ENCODE peak calls at places on chromosomes 13 and 19, in four cellular contexts. D, I, K and O are unnamed samples.

GRCh38 chr19:41192574-41193419 is at the start of gene CYP2S1:
- DNase-seq in D (peak), I (no peak), K (peak), O (peak)

GRCh38 chr13:74674701-74675100 is 540.5 kb upstream of the KLF12 start:
- DNase-seq in D (no peak), I (no peak), K (no peak), O (no peak)

GRCh38 chr13:110116072-110116487 is 190.9 kb downstream of the COL4A1 start:
- DNase-seq in D (peak), I (peak), K (peak), O (peak)

GRCh38 chr13:66581691-66582090 is 648.4 kb downstream of the PCDH9 start:
- DNase-seq in D (no peak), I (no peak), K (no peak), O (no peak)

GRCh38 chr19:53504903-53505302 is 33.0 kb upstream of the ZNF331 start:
- DNase-seq in D (no peak), I (no peak), K (no peak), O (no peak)

GRCh38 chr13:51935326-51936171 is 73.8 kb downstream of the CCDC70 start:
- DNase-seq in D (no peak), I (peak), K (peak), O (peak)

GRCh38 chr13:113736258-113736731 is 22.7 kb upstream of the TMEM255B start:
- DNase-seq in D (no peak), I (no peak), K (no peak), O (no peak)

GRCh38 chr13:71661921-71662320 is 205.1 kb downstream of the DACH1 start:
- DNase-seq in D (peak), I (no peak), K (no peak), O (no peak)

GRCh38 chr13:75326173-75327131 is 155.5 kb downstream of the TBC1D4 start:
- DNase-seq in D (peak), I (no peak), K (peak), O (peak)

GRCh38 chr13:76667551-76667950 is 218.7 kb downstream of the KCTD12 start:
- DNase-seq in D (peak), I (no peak), K (peak), O (peak)

GRCh38 chr19:34172661-34173144 is 399 bp downstream of the LSM14A start:
- DNase-seq in D (no peak), I (no peak), K (no peak), O (no peak)

GRCh38 chr19:17846146-17846545 is 1.6 kb downstream of the JAK3 start:
- DNase-seq in D (no peak), I (no peak), K (no peak), O (no peak)

GRCh38 chr13:41039746-41040145 is 20.6 kb upstream of the ELF1 start:
- DNase-seq in D (no peak), I (no peak), K (no peak), O (no peak)

GRCh38 chr13:30341815-30342570 is 34.6 kb upstream of the KATNAL1 start:
- DNase-seq in D (peak), I (no peak), K (peak), O (no peak)

GRCh38 chr13:21735621-21736401 is 64.9 kb downstream of the FGF9 start:
- DNase-seq in D (no peak), I (no peak), K (no peak), O (peak)

GRCh38 chr19:4371209-4371897 is 28.0 kb downstream of the MPND start:
- DNase-seq in D (no peak), I (no peak), K (no peak), O (no peak)

GRCh38 chr19:13132471-13133166 is 14.6 kb downstream of the NACC1 start:
- DNase-seq in D (peak), I (no peak), K (peak), O (no peak)

GRCh38 chr13:111006508-111007031 is 91.7 kb upstream of the ANKRD10 start:
- DNase-seq in D (peak), I (peak), K (peak), O (peak)

GRCh38 chr19:38975861-38976271 is 324 bp upstream of the FBXO17 start:
- DNase-seq in D (peak), I (peak), K (peak), O (peak)

GRCh38 chr19:12885749-12886706 is 973 bp downstream of the KLF1 start:
- DNase-seq in D (no peak), I (no peak), K (no peak), O (peak)

GRCh38 chr13:29892149-29892548 is 41.7 kb upstream of the UBL3 start:
- DNase-seq in D (no peak), I (no peak), K (no peak), O (no peak)

GRCh38 chr19:38977445-38978314 is 2.1 kb upstream of the FBXO17 start:
- DNase-seq in D (peak), I (no peak), K (peak), O (no peak)

GRCh38 chr19:42370068-42370520 is 20.0 kb downstream of the CNFN start:
- DNase-seq in D (no peak), I (no peak), K (no peak), O (no peak)

GRCh38 chr13:98977568-98978270 is at the start of gene DOCK9:
- DNase-seq in D (peak), I (peak), K (peak), O (peak)

GRCh38 chr19:7942981-7943443 is 454 bp downstream of the TIMM44 start:
- DNase-seq in D (no peak), I (no peak), K (no peak), O (peak)

GRCh38 chr13:33224686-33225085 is 60.9 kb downstream of the STARD13 start:
- DNase-seq in D (peak), I (no peak), K (no peak), O (no peak)

GRCh38 chr19:30225615-30226463 is 146.3 kb upstream of the ZNF536 start:
- DNase-seq in D (no peak), I (no peak), K (no peak), O (peak)

GRCh38 chr19:13234518-13234917 is 84.3 kb downstream of the IER2 start:
- DNase-seq in D (no peak), I (no peak), K (peak), O (peak)

GRCh38 chr13:21913010-21913409 is 242.1 kb downstream of the FGF9 start:
- DNase-seq in D (peak), I (peak), K (no peak), O (peak)

GRCh38 chr13:80962855-80963254 is 621.9 kb upstream of the SPRY2 start:
- DNase-seq in D (no peak), I (no peak), K (no peak), O (no peak)

GRCh38 chr13:107035778-107036177 is 467.8 kb upstream of the ARGLU1 start:
- DNase-seq in D (peak), I (no peak), K (no peak), O (no peak)

GRCh38 chr19:50030937-50031336 is 5.1 kb downstream of the ZNF473 start:
- DNase-seq in D (no peak), I (no peak), K (no peak), O (no peak)

GRCh38 chr19:38182536-38183210 is 41.3 kb downstream of the DPF1 start:
- DNase-seq in D (no peak), I (no peak), K (no peak), O (no peak)

GRCh38 chr13:48645845-48646244 is 7.9 kb upstream of the CYSLTR2 start:
- DNase-seq in D (no peak), I (no peak), K (no peak), O (peak)

GRCh38 chr19:2869618-2870017 is 2.5 kb downstream of the ZNF556 start:
- DNase-seq in D (no peak), I (no peak), K (no peak), O (no peak)
- H3K4me3 ChIP-seq in D (no peak), I (no peak), K (no peak), O (no peak)

DNA sequence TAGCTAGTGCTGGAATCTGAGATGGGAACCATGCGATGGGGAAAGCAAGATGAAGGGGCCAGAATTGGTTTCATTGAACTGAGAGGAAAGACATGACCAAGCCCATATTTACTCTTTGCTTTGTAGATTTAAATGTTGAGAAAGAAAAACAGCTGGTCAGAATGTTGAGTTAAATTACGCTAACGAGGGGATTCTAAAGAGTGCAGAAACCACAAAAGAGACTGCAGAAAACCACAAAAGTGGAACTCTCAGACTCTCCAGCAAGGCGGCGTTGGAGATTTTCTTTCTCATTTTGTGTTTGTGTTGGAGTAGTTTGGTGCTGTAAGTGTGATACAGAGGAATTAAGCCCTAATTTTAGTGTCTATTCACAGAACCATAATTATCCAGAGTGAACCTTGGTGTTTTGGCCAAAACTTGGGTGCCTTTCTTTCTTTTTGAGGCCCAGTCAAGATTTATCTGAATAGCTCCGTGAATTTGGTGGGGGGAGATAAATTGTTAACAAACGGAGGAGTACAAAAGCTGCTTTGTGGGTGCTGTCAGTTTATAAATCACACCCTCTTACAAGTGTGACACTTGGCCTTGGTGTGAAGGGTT is 26.3 kb downstream of the SAE1 start:
- DNase-seq in D (no peak), I (no peak), K (peak), O (no peak)
- H2BK120ac ChIP-seq in D (peak), I (no peak), K (no peak), O (no peak)

GRCh38 chr13:23433171-23434153 is at the start of gene SACS:
- DNase-seq in D (peak), I (peak), K (peak), O (peak)
- H2BK5ac ChIP-seq in D (peak), I (no peak), K (no peak), O (no peak)

DNA sequence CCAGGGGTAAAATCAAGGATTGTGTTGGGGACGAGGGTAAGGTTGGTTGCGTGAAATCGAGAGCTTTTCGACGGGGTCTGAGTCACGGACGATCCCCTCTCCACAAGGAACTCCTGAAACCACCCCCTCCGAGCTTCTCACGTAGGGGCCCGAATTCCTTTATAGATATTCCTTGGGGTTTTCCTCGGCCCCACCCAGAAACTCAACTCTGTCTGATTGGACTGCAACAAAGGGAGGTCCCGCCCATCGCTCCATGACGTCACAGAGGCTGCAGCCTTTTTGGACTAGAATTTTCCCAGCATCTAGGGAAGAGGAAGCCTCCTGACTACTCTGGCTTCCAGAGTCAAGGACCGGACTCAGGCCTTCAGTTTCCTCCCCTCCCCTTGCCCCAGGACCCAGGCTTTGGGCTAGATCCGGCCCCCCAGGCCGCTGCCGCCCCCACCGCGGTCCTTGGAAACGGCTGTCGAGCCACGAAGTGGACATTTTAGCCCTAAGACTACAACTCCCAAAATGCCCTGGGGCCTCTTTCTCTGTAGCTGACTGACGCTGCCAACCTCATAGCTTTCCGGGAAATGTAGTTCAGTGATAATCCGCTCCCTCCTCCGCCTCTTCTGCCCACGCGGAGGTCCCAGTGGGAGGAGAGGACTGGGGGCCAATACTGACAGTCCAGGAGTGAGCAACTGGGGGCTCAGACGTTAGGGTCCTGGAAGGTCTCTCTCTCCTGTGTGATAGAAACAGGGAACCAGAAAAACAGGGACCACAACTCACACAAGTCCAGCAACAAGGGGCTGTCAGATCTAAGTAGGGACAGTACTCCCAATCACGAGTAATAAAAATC is at the start of gene IZUMO1:
- DNase-seq in D (peak), I (peak), K (peak), O (peak)
- H3K4me3 ChIP-seq in D (peak), I (peak), K (peak), O (peak)